ENCODE peak calls at places on chromosome 14, in ten cellular contexts. S, C, H, N, X, R, V, O, F and D are unnamed samples.

GRCh38 chr14:100476012-100476822 is 111.0 kb downstream of the BEGAIN start:
- DNase-seq in H (no peak), C (peak; percentile 98), N (peak; percentile 69), O (no peak), X (no peak), V (no peak), F (no peak), S (no peak), R (no peak), D (no peak)

GRCh38 chr14:82661258-82661657 is 1127.6 kb upstream of the SEL1L start:
- DNase-seq in S (no peak), H (no peak), C (no peak), R (no peak), F (no peak), X (no peak), N (no peak), V (no peak), O (no peak), D (no peak)

GRCh38 chr14:67428501-67429031 is 16.6 kb upstream of the PLEK2 start:
- DNase-seq in N (peak; percentile 52), S (no peak), X (peak; percentile 39), F (no peak), H (no peak), R (peak; percentile 31), C (peak; percentile 75), V (no peak), O (no peak), D (no peak)

GRCh38 chr14:58731465-58732330 is 93.9 kb downstream of the DACT1 start:
- DNase-seq in H (no peak), V (peak; percentile 6), S (no peak), F (no peak), O (no peak), X (no peak), R (no peak), N (peak; percentile 8), C (peak; percentile 99), D (no peak)

GRCh38 chr14:22194669-22195068 is 394.4 kb downstream of the DAD1 start:
- DNase-seq in V (no peak), R (no peak), N (no peak), C (peak; percentile 4), X (no peak), F (no peak), S (no peak), H (no peak), O (no peak), D (no peak)

GRCh38 chr14:66944872-66945271 is 244.4 kb upstream of the GARIN2 start:
- DNase-seq in N (peak; percentile 2), X (peak; percentile 72), F (peak; percentile 16), V (peak; percentile 56), H (no peak), C (peak; percentile 41), R (no peak), S (no peak), O (no peak), D (no peak)

GRCh38 chr14:68691031-68691864 is 101.6 kb downstream of the ZFP36L1 start:
- DNase-seq in F (peak; percentile 81), R (peak; percentile 71), V (no peak), H (peak; percentile 41), C (no peak), S (no peak), N (no peak), O (no peak), X (no peak), D (peak; percentile 47)

GRCh38 chr14:79278798-79279644 is 932.3 kb downstream of the DIO2 start:
- DNase-seq in S (peak; percentile 90), R (peak; percentile 87), H (peak; percentile 72), F (peak; percentile 91), N (no peak), V (peak; percentile 74), O (peak; percentile 99), X (peak; percentile 96), C (peak; percentile 92), D (peak; percentile 85)

GRCh38 chr14:94675036-94675435 is 62.8 kb downstream of the SERPINA3 start:
- DNase-seq in H (no peak), F (no peak), R (no peak), N (no peak), O (no peak), C (no peak), X (no peak), V (no peak), S (no peak), D (peak; percentile 20)

GRCh38 chr14:50067723-50068495 is 48.5 kb downstream of the VCPKMT start:
- DNase-seq in F (no peak), O (no peak), R (no peak), S (no peak), H (no peak), C (peak; percentile 81), N (peak; percentile 72), X (peak; percentile 26), V (no peak), D (no peak)